ENCODE peak calls at places on chromosomes 7 and 10, in eight cellular contexts. B is Panc1, J is HepG2, R is spleen, V is stomach, H is GM23338, M is sigmoid colon, D is prostate gland. G is an unnamed sample.

GRCh38 chr7:17131060-17131345 is 167.4 kb upstream of the AHR start:
- DNase-seq in H (no peak), D (no peak), M (no peak), R (no peak), B (no peak), V (no peak), J (peak), G (no peak)

GRCh38 chr7:14858410-14858809 is 44.1 kb downstream of the DGKB start:
- DNase-seq in R (no peak), D (no peak), M (no peak), H (no peak), J (no peak), V (no peak), B (no peak), G (no peak)

GRCh38 chr7:45660201-45660900 is 86.2 kb downstream of the ADCY1 start:
- DNase-seq in J (no peak), M (no peak), H (no peak), D (peak), V (peak), B (no peak), R (no peak), G (peak)

GRCh38 chr7:151014950-151015349 is 9.3 kb downstream of the ATG9B start:
- DNase-seq in H (no peak), B (no peak), R (no peak), M (no peak), V (no peak), D (no peak), J (no peak), G (no peak)

GRCh38 chr7:73602721-73603651 is 21.3 kb downstream of the MLXIPL start:
- DNase-seq in B (no peak), M (no peak), D (no peak), J (no peak), R (no peak), V (no peak), H (peak), G (no peak)

GRCh38 chr10:91941426-91941825 is 17.9 kb downstream of the BTAF1 start:
- DNase-seq in D (no peak), J (no peak), H (no peak), M (no peak), V (no peak), B (no peak), R (no peak), G (no peak)

GRCh38 chr10:74900297-74900696 is 73.9 kb downstream of the KAT6B start:
- DNase-seq in V (no peak), B (no peak), H (no peak), D (no peak), R (no peak), M (no peak), J (no peak), G (no peak)

GRCh38 chr7:32415519-32415918 is 74.7 kb downstream of the LSM5 start:
- DNase-seq in R (no peak), J (no peak), V (no peak), M (no peak), D (no peak), B (no peak), H (no peak), G (no peak)

GRCh38 chr10:45518741-45519140 is 144.7 kb downstream of the ALOX5 start:
- DNase-seq in B (no peak), R (no peak), M (no peak), D (no peak), H (no peak), J (no peak), V (no peak), G (no peak)

GRCh38 chr10:18793951-18794350 is 134.7 kb downstream of the ARL5B start:
- DNase-seq in J (peak), D (no peak), M (no peak), H (peak), V (no peak), R (no peak), B (no peak), G (no peak)

GRCh38 chr10:80407836-80408197 is 534 bp upstream of the PRXL2A start:
- DNase-seq in D (no peak), M (no peak), V (no peak), J (peak), R (peak), H (peak), B (peak), G (no peak)

GRCh38 chr7:142303650-142304049 is 45.8 kb upstream of the PRSS58 start:
- DNase-seq in D (no peak), R (no peak), B (no peak), J (no peak), H (peak), V (no peak), M (no peak), G (no peak)

GRCh38 chr10:69554611-69555010 is 18.6 kb downstream of the NEUROG3 start:
- DNase-seq in J (no peak), D (no peak), H (no peak), M (no peak), B (no peak), V (no peak), R (no peak), G (no peak)

GRCh38 chr10:69552268-69552667 is 21.0 kb downstream of the NEUROG3 start:
- DNase-seq in J (no peak), R (no peak), V (no peak), B (no peak), M (no peak), D (no peak), H (no peak), G (no peak)

GRCh38 chr10:69553328-69553727 is 19.9 kb downstream of the NEUROG3 start:
- DNase-seq in D (no peak), R (no peak), H (no peak), V (no peak), B (no peak), M (no peak), J (no peak), G (no peak)

DNA sequence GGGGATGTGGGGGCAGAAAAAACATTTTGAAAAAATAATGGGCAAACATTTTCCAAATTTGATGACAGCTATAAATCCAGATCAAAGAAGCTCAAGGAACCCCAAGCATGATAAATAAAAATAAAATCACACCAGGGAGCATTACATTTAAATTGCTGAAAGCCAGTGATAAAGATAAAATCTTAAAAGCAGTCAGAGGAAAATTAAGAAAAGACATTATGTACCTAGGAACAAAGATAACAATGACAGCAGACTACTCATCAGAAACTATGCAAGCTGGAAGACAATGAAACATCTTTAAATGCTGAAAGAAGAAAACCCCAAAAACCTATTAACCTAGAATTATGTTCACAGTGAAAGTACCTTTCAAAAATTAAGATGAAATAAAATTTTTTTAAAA is 23.3 kb downstream of the NEUROG3 start:
- DNase-seq in M (no peak), J (no peak), V (no peak), H (no peak), R (no peak), B (no peak), D (no peak), G (no peak)
- TF ChIP-seq POLR2AphosphoS5 in M (no peak), J (no peak), V (no peak), H (no peak), R (no peak), B (no peak), D (no peak), G (no peak)

GRCh38 chr7:1440620-1441019 is 18.6 kb downstream of the MICALL2 start:
- DNase-seq in D (no peak), H (no peak), R (no peak), J (no peak), M (no peak), B (no peak), V (no peak), G (no peak)

GRCh38 chr7:1438821-1439220 is 20.4 kb downstream of the MICALL2 start:
- DNase-seq in J (no peak), R (no peak), H (no peak), M (no peak), D (no peak), B (no peak), V (no peak), G (no peak)

GRCh38 chr7:1441615-1442354 is 17.5 kb downstream of the MICALL2 start:
- DNase-seq in H (no peak), V (no peak), D (no peak), J (no peak), R (no peak), M (no peak), B (no peak), G (no peak)

GRCh38 chr7:1438208-1438607 is 21.1 kb downstream of the MICALL2 start:
- DNase-seq in D (no peak), R (no peak), V (no peak), B (no peak), H (no peak), M (no peak), J (no peak), G (no peak)

DNA sequence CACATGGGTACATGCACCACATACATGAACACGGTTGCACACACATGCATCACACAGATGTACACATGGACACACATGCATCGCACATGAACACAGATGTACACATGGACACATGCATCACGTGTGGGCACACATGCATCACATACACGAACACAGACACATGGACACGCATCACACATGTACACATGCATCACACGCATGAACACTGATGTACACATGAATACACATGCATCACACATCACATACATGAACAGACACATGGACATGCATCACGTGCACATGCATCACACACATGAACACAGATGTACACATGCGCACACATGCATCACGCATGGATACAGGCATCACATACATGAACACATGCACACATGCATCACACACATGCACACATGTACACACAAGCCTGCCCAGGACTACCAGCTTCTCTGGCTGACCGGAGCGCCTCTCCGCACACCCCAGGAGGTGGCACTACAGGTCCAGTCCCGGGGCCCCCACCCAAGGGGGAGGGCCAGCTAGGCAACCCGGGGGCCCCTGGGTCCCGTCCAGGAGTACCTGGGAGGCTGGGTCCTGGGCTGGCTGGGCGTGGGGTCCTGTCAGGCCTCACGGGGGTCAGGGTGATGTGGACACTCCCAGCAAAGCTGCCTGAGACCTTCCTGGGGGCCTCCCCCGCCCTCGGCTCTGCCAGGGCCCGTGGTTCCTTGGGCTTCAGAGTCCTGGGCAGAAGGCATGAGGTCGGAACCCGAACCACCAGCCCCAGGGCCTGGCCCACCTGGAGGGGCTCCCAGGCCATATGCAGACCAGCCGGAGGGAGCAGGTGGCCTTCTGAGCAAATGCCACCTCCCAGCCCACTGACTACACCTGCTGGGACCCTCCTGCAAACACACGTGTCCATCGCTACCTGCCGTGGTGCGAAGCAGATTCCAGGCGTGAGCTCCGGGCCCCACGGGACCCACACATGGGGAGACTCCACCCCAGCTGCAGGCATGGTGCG is 19.6 kb downstream of the MICALL2 start:
- DNase-seq in V (no peak), B (no peak), D (no peak), M (no peak), R (no peak), J (no peak), H (no peak), G (no peak)
- TF ChIP-seq CTCF in V (no peak), B (no peak), D (no peak), M (no peak), R (no peak), J (peak), H (peak), G (no peak)

DNA sequence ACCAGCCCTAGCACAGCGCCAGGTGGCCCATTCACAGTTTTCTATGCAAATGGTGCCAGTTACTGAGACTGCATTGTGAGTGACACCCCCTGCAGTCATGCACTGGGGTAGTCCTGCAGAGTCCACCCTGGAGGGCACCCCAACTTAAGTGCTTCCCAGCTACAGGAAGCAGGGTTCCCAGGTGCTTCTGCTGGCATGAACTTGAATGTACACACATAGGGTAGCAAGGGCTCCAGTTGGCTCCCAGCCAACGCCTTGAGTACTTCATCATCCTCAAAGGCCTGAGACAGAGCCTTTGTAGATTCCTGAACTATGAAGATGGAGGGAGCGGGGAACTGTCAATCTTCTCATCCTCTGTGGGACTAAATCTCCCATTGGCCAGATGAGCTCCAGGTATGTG is 11.5 kb upstream of the NPFFR1 start:
- DNase-seq in M (peak), B (no peak), R (no peak), H (no peak), V (no peak), D (no peak), J (no peak), G (no peak)
- TF ChIP-seq POLR2AphosphoS5 in M (no peak), B (no peak), R (no peak), H (no peak), V (no peak), D (no peak), J (no peak), G (no peak)

GRCh38 chr10:122525788-122526187 is 34.8 kb upstream of the DMBT1 start:
- DNase-seq in J (peak), M (no peak), V (no peak), H (peak), D (no peak), R (no peak), B (no peak), G (no peak)
- TF ChIP-seq CTCF in J (peak), M (peak), V (no peak), H (peak), D (no peak), R (no peak), B (peak), G (no peak)

DNA sequence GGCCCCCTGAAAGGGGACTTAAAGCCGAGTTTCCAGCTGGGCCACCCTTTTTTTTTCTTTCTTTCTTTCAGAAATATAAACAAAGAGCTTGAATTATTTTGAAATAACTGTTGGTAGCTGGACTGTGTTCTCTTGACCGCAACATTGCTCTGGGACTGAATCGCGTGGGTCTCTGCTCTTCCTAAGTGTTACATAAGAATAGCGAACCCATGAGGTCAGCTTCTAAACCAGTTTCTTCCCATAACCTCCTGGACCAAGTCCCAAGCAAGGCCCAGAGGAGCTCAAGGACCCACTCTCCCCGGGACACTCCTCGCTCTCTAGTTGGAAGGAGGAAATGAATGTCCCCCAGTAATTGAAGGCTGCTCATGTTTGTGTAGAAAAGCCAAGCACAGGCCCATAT is 91.1 kb downstream of the CXCL12 start:
- DNase-seq in V (no peak), B (no peak), D (no peak), J (peak), M (peak), R (no peak), H (no peak), G (peak)
- TF ChIP-seq POLR2AphosphoS5 in V (peak), B (no peak), D (no peak), J (no peak), M (peak), R (no peak), H (no peak), G (peak)

GRCh38 chr10:126500866-126501265 is 112.6 kb upstream of the ADAM12 start:
- DNase-seq in J (no peak), H (no peak), R (no peak), V (no peak), M (no peak), B (no peak), D (no peak), G (no peak)
- TF ChIP-seq CTCF in J (no peak), H (no peak), R (no peak), V (no peak), M (no peak), B (no peak), D (no peak), G (no peak)

GRCh38 chr10:86744067-86744725 is 12.2 kb upstream of the BMPR1A start:
- DNase-seq in D (peak), M (peak), B (no peak), R (no peak), J (no peak), V (no peak), H (no peak), G (no peak)
- TF ChIP-seq POLR2AphosphoS5 in D (peak), M (peak), B (no peak), R (no peak), J (no peak), V (no peak), H (no peak), G (no peak)

GRCh38 chr7:95725170-95725569 is 47.2 kb upstream of the DYNC1I1 start:
- DNase-seq in H (peak), J (no peak), M (no peak), B (no peak), D (no peak), R (no peak), V (no peak), G (no peak)
- TF ChIP-seq CTCF in H (peak), J (no peak), M (no peak), B (no peak), D (no peak), R (no peak), V (no peak), G (no peak)

GRCh38 chr10:12832096-12832495 is 169.4 kb downstream of the CCDC3 start:
- DNase-seq in R (peak), J (no peak), H (no peak), B (no peak), V (no peak), M (no peak), D (no peak), G (no peak)

GRCh38 chr10:12834116-12834515 is 167.4 kb downstream of the CCDC3 start:
- DNase-seq in J (no peak), D (no peak), B (no peak), R (peak), M (peak), V (no peak), H (no peak), G (no peak)

GRCh38 chr10:12834721-12835120 is 166.8 kb downstream of the CCDC3 start:
- DNase-seq in R (peak), V (no peak), D (no peak), B (no peak), M (peak), J (no peak), H (no peak), G (no peak)

GRCh38 chr10:12835709-12836108 is 165.8 kb downstream of the CCDC3 start:
- DNase-seq in M (no peak), R (peak), H (no peak), D (no peak), B (no peak), V (no peak), J (no peak), G (no peak)

DNA sequence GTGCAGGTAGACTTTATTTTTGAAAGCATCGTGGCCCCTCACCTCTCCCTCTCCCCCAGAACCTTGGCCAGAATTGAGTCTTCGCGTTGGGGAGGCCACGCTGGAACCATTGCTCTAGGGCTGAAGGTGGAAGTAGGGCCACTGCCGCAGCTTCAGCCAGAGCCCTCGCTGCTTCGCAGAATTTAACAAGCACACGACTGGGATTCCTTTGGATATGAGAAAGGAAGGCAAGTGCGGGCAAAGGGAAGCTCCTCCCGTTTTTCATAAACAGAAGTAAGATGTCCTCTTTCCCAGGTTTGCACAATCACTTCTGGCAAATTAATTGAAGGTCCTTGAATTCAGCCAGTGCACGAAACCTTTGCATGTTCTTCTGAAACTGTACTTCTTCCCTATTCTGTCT is 168.1 kb downstream of the CCDC3 start:
- DNase-seq in M (peak), D (peak), R (peak), B (no peak), V (no peak), J (no peak), H (no peak), G (no peak)
- TF ChIP-seq POLR2AphosphoS5 in M (no peak), D (peak), R (no peak), B (no peak), V (no peak), J (no peak), H (no peak), G (no peak)

DNA sequence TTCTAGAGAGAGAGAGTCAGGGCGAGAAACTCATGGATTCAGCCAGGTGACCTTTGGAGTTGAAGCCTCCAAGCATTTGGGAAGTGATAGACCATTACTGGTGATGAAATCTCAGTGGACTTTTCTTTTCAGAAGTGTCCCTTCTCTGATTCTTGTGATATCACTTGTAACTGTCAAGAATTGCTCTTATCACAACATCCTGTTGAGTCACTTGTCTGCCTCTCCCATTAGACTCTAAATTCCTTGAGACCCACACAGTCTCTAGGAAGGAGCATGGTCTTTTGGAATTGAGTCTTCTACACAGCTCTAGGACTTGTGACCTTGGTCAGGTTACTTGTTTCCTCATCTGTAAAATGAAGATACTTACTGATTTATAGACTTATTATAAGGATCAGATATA is 81.0 kb downstream of the CFAP58 start:
- DNase-seq in V (no peak), J (no peak), M (no peak), D (no peak), H (no peak), B (no peak), R (no peak), G (no peak)
- TF ChIP-seq CTCF in V (no peak), J (no peak), M (no peak), D (no peak), H (no peak), B (no peak), R (no peak), G (no peak)